ENCODE peak calls at places on chromosomes 7 and 10, in seven cellular contexts. U is brain microvascular endothelial cell, L is PC-3, G is OCI-LY7, Q is AG04450, Z is foreskin fibroblast, B is A549. M is an unnamed sample.

GRCh38 chr7:80145780-80146422 is 11.3 kb downstream of the GNAI1 start:
- DNase-seq in Q (peak), G (no peak), U (peak), Z (peak), L (no peak), B (no peak), M (peak)

GRCh38 chr10:7486533-7486932 is 75.7 kb upstream of the SFMBT2 start:
- DNase-seq in Z (no peak), L (no peak), Q (no peak), G (no peak), U (no peak), B (no peak), M (no peak)

GRCh38 chr10:75772153-75772887 is 340.9 kb downstream of the LRMDA start:
- DNase-seq in U (no peak), Q (no peak), B (no peak), Z (no peak), L (peak), G (peak), M (no peak)

GRCh38 chr7:159027091-159027802 is 117.4 kb downstream of the VIPR2 start:
- DNase-seq in U (no peak), L (peak), B (no peak), Q (no peak), G (no peak), Z (no peak), M (no peak)

GRCh38 chr10:14048930-14049613 is 281.7 kb downstream of the FRMD4A start:
- DNase-seq in Q (no peak), B (no peak), U (no peak), G (no peak), Z (no peak), L (no peak), M (no peak)

GRCh38 chr7:50479743-50480517 is 29.8 kb upstream of the FIGNL1 start:
- DNase-seq in L (no peak), Q (no peak), B (no peak), Z (no peak), G (no peak), U (no peak), M (no peak)

GRCh38 chr10:86888585-86889381 is 68.6 kb downstream of the MMRN2 start:
- DNase-seq in G (peak), Q (no peak), B (no peak), Z (peak), U (peak), L (peak), M (no peak)

GRCh38 chr10:497898-498451 is 191.5 kb downstream of the DIP2C start:
- DNase-seq in Q (no peak), U (no peak), B (no peak), L (no peak), Z (no peak), G (no peak), M (no peak)

GRCh38 chr10:133388973-133389818 is 4.8 kb upstream of the MTG1 start:
- DNase-seq in Z (no peak), L (no peak), G (peak), Q (no peak), U (no peak), B (no peak), M (no peak)

GRCh38 chr7:1059200-1060091 is 15.1 kb downstream of the GPR146 start:
- DNase-seq in L (no peak), B (no peak), Q (no peak), G (peak), U (no peak), Z (peak), M (no peak)

GRCh38 chr10:85319826-85320225 is 991.4 kb downstream of the CCSER2 start:
- DNase-seq in Q (no peak), U (no peak), L (no peak), Z (no peak), B (no peak), G (no peak), M (no peak)

GRCh38 chr10:81403451-81403850 is 471.5 kb upstream of the NRG3 start:
- DNase-seq in G (no peak), U (no peak), B (no peak), Q (no peak), Z (no peak), L (no peak), M (no peak)

GRCh38 chr7:30654296-30655090 is 27.8 kb downstream of the CRHR2 start:
- DNase-seq in Q (no peak), L (no peak), U (no peak), B (no peak), Z (no peak), G (no peak), M (no peak)

GRCh38 chr10:122264442-122264841 is 6.7 kb upstream of the BTBD16 start:
- DNase-seq in G (no peak), Z (no peak), U (no peak), B (no peak), L (peak), Q (no peak), M (no peak)

GRCh38 chr7:92813390-92814024 is 22.9 kb downstream of the CDK6 start:
- DNase-seq in G (peak), Q (no peak), Z (no peak), U (no peak), B (no peak), L (no peak), M (no peak)

GRCh38 chr7:140005754-140006503 is 56.8 kb downstream of the PARP12 start:
- DNase-seq in B (peak), U (peak), L (peak), Z (no peak), G (no peak), Q (no peak), M (no peak)

GRCh38 chr10:125130886-125131285 is 29.5 kb downstream of the CTBP2 start:
- DNase-seq in G (no peak), Z (no peak), B (no peak), U (no peak), Q (no peak), L (no peak), M (no peak)

GRCh38 chr7:78565784-78566183 is 767.2 kb downstream of the PHTF2 start:
- DNase-seq in Q (no peak), L (no peak), Z (no peak), G (no peak), B (no peak), U (no peak), M (no peak)

GRCh38 chr7:111029574-111030357 is 61.2 kb upstream of the LRRN3 start:
- DNase-seq in B (no peak), U (peak), Q (no peak), Z (peak), G (no peak), L (no peak), M (no peak)

GRCh38 chr7:37259381-37259821 is 189.3 kb downstream of the ELMO1 start:
- DNase-seq in G (no peak), B (no peak), Z (no peak), U (no peak), L (no peak), Q (no peak), M (no peak)

GRCh38 chr7:157633465-157634185 is 296.8 kb downstream of the DNAJB6 start:
- DNase-seq in G (no peak), L (no peak), Q (no peak), U (no peak), B (no peak), Z (no peak), M (no peak)

GRCh38 chr10:96904648-96905047 is 72.5 kb downstream of the LCOR start:
- DNase-seq in G (no peak), L (no peak), B (no peak), U (no peak), Z (no peak), Q (no peak), M (no peak)

GRCh38 chr7:116863168-116863670 is 832 bp downstream of the CAPZA2 start:
- DNase-seq in Z (no peak), B (peak), U (peak), L (peak), Q (no peak), G (peak), M (no peak)

GRCh38 chr7:2730846-2731770 is 43.1 kb downstream of the AMZ1 start:
- DNase-seq in U (no peak), B (no peak), G (no peak), L (no peak), Q (no peak), Z (no peak), M (no peak)

GRCh38 chr7:157211710-157212109 is 73.0 kb downstream of the UBE3C start:
- DNase-seq in B (no peak), G (no peak), Z (peak), L (no peak), Q (peak), U (peak), M (peak)

GRCh38 chr7:68484731-68485130 is 1113.5 kb upstream of the AUTS2 start:
- DNase-seq in B (no peak), Z (no peak), U (no peak), G (no peak), Q (no peak), L (no peak), M (no peak)

GRCh38 chr7:115359919-115360318 is 438.0 kb downstream of the MDFIC start:
- DNase-seq in Q (no peak), Z (no peak), L (no peak), B (no peak), U (no peak), G (no peak), M (no peak)

GRCh38 chr7:38748056-38748610 is 117.0 kb upstream of the AMPH start:
- DNase-seq in Z (peak), G (no peak), Q (no peak), L (peak), B (peak), U (peak), M (no peak)

GRCh38 chr10:74153123-74153522 is 2.1 kb downstream of the ADK start:
- DNase-seq in Z (no peak), G (no peak), B (peak), L (peak), Q (no peak), U (peak), M (no peak)
- H3K4me3 ChIP-seq in Z (no peak), G (no peak), B (no peak), L (peak), Q (no peak), U (no peak), M (no peak)

GRCh38 chr7:18894155-18894554 is 223.3 kb downstream of the TWIST1 start:
- DNase-seq in Q (no peak), L (no peak), B (no peak), Z (no peak), U (no peak), G (no peak), M (no peak)
- TF ChIP-seq CTCF in Q (no peak), L (peak), B (no peak), Z (no peak), U (no peak), G (no peak), M (no peak)

DNA sequence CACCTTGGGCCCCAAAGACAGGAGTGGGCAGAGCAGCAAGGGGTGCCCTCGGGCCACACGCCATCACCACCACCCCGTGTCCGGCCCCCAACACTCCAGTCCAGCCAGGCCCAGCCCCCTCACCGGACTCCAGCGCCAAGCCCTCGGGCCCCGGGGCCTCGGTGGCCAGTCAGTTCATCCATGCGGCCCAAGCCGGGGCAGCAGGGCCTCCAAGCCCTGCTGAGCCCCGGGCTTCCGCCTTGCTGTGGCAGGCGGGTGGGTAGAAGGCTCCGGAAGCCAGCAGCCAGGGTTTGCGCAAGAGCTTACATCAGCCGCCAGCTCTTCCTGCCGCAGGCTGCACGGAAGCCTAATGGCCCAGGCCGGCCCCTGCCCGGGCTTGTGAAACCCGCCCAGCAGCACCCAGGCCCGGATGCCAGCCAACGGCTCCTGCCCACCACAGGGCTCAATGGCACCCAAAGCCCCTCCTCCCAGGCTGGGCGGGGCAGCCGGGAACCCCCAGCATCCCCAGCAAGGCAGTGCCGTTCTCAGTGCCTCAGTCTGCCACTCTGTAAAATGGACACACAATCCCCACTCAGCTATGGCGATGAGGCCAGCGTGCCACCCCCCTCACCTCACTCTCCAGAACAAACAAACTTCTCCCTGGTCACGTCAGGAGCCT is 26.5 kb downstream of the TNRC18 start:
- DNase-seq in Q (peak), B (peak), G (peak), Z (peak), U (no peak), L (peak), M (no peak)
- H3K4me3 ChIP-seq in Q (peak), B (peak), G (peak), Z (peak), U (no peak), L (peak), M (no peak)

GRCh38 chr7:28408974-28409715 is 3.2 kb upstream of the CREB5 start:
- DNase-seq in B (peak), G (peak), U (peak), Q (peak), L (peak), Z (peak), M (peak)

GRCh38 chr7:28414453-28414852 is 2.1 kb downstream of the CREB5 start:
- DNase-seq in L (no peak), Z (no peak), B (no peak), U (no peak), Q (no peak), G (no peak), M (no peak)

GRCh38 chr7:28410628-28411578 is 1.4 kb upstream of the CREB5 start:
- DNase-seq in Z (no peak), U (peak), G (no peak), L (peak), B (no peak), Q (no peak), M (peak)

GRCh38 chr7:28409716-28410627 is 2.3 kb upstream of the CREB5 start:
- DNase-seq in G (no peak), U (peak), Z (no peak), Q (no peak), L (peak), B (peak), M (no peak)

GRCh38 chr7:28411876-28412662 is at the start of gene CREB5:
- DNase-seq in G (peak), U (no peak), Q (no peak), B (no peak), Z (no peak), L (peak), M (no peak)
- TF ChIP-seq CTCF in G (peak), U (peak), Q (peak), B (peak), Z (peak), L (peak), M (peak)